ENCODE peak calls at places on chromosomes 5 and 9, in four cellular contexts. One of them, this sample, is unnamed.

GRCh38 chr5:96595300-96596090 is 66.7 kb upstream of the CAST start:
- DNase-seq in neuronal stem cell: no peak
- DNase-seq in H9: peak; percentile 45
- DNase-seq in trophoblast cell: peak; percentile 54
- DNase-seq in this sample: no peak

GRCh38 chr9:135796784-135797462 is 94.9 kb downstream of the KCNT1 start:
- DNase-seq in H9: no peak
- DNase-seq in neuronal stem cell: no peak
- DNase-seq in trophoblast cell: no peak
- DNase-seq in this sample: no peak

GRCh38 chr5:180604271-180604670 is 13.0 kb upstream of the SCGB3A1 start:
- DNase-seq in trophoblast cell: no peak
- DNase-seq in neuronal stem cell: no peak
- DNase-seq in H9: no peak
- DNase-seq in this sample: no peak

GRCh38 chr9:3969846-3970245 is 330.0 kb downstream of the GLIS3 start:
- DNase-seq in trophoblast cell: no peak
- DNase-seq in neuronal stem cell: no peak
- DNase-seq in H9: no peak
- DNase-seq in this sample: no peak

GRCh38 chr9:98801969-98802371 is 5.5 kb upstream of the GALNT12 start:
- DNase-seq in trophoblast cell: peak; percentile 84
- DNase-seq in neuronal stem cell: no peak
- DNase-seq in H9: no peak
- DNase-seq in this sample: no peak

GRCh38 chr9:72333758-72334157 is 31.2 kb downstream of the ZFAND5 start:
- DNase-seq in trophoblast cell: no peak
- DNase-seq in neuronal stem cell: no peak
- DNase-seq in H9: peak; percentile 74
- DNase-seq in this sample: no peak

GRCh38 chr5:1385395-1386273 is 40.7 kb upstream of the CLPTM1L start:
- DNase-seq in H9: peak; percentile 89
- DNase-seq in neuronal stem cell: peak; percentile 54
- DNase-seq in trophoblast cell: peak; percentile 66
- DNase-seq in this sample: peak; percentile 3

GRCh38 chr5:116360008-116360853 is 214.4 kb downstream of the SEMA6A start:
- DNase-seq in trophoblast cell: no peak
- DNase-seq in neuronal stem cell: no peak
- DNase-seq in H9: no peak
- DNase-seq in this sample: no peak

GRCh38 chr5:39341934-39342333 is 22.4 kb downstream of the C9 start:
- DNase-seq in trophoblast cell: no peak
- DNase-seq in H9: no peak
- DNase-seq in neuronal stem cell: no peak
- DNase-seq in this sample: no peak

GRCh38 chr9:89683626-89684025 is 78.8 kb downstream of the GADD45G start:
- DNase-seq in trophoblast cell: no peak
- DNase-seq in H9: no peak
- DNase-seq in neuronal stem cell: no peak
- DNase-seq in this sample: no peak

GRCh38 chr5:37889612-37890317 is 49.9 kb upstream of the GDNF start:
- DNase-seq in H9: no peak
- DNase-seq in trophoblast cell: no peak
- DNase-seq in neuronal stem cell: no peak
- DNase-seq in this sample: peak; percentile 88

GRCh38 chr5:35855221-35855620 is 1.5 kb upstream of the IL7R start:
- DNase-seq in neuronal stem cell: no peak
- DNase-seq in trophoblast cell: no peak
- DNase-seq in H9: no peak
- DNase-seq in this sample: no peak

GRCh38 chr9:117081641-117082317 is 333.1 kb downstream of the ASTN2 start:
- DNase-seq in H9: no peak
- DNase-seq in trophoblast cell: no peak
- DNase-seq in neuronal stem cell: no peak
- DNase-seq in this sample: no peak

GRCh38 chr5:143094087-143094511 is 309.4 kb downstream of the NR3C1 start:
- DNase-seq in H9: peak; percentile 74
- DNase-seq in neuronal stem cell: peak; percentile 71
- DNase-seq in trophoblast cell: peak; percentile 27
- DNase-seq in this sample: peak; percentile 61

GRCh38 chr9:128169925-128170324 is 9.9 kb downstream of the BBLN start:
- DNase-seq in H9: no peak
- DNase-seq in trophoblast cell: no peak
- DNase-seq in neuronal stem cell: no peak
- DNase-seq in this sample: no peak

GRCh38 chr5:74082504-74082903 is 456.5 kb downstream of the ARHGEF28 start:
- DNase-seq in H9: no peak
- DNase-seq in trophoblast cell: no peak
- DNase-seq in neuronal stem cell: no peak
- DNase-seq in this sample: no peak

GRCh38 chr5:88687253-88687955 is 195.6 kb downstream of the MEF2C start:
- DNase-seq in H9: no peak
- DNase-seq in trophoblast cell: no peak
- DNase-seq in neuronal stem cell: no peak
- DNase-seq in this sample: no peak

GRCh38 chr5:44860267-44860666 is 51.5 kb downstream of the MRPS30 start:
- DNase-seq in neuronal stem cell: no peak
- DNase-seq in trophoblast cell: no peak
- DNase-seq in H9: no peak
- DNase-seq in this sample: no peak

GRCh38 chr5:89707891-89708290 is 701.7 kb downstream of the CETN3 start:
- DNase-seq in H9: no peak
- DNase-seq in neuronal stem cell: no peak
- DNase-seq in trophoblast cell: no peak
- DNase-seq in this sample: no peak

GRCh38 chr5:77947051-77947428 is 170.9 kb upstream of the TBCA start:
- DNase-seq in neuronal stem cell: no peak
- DNase-seq in H9: no peak
- DNase-seq in trophoblast cell: no peak
- DNase-seq in this sample: no peak

GRCh38 chr5:80043187-80043586 is 8.0 kb downstream of the THBS4 start:
- DNase-seq in neuronal stem cell: no peak
- DNase-seq in trophoblast cell: no peak
- DNase-seq in H9: no peak
- DNase-seq in this sample: no peak

GRCh38 chr5:169777112-169777511 is 140.0 kb downstream of the DOCK2 start:
- DNase-seq in neuronal stem cell: peak; percentile 23
- DNase-seq in trophoblast cell: no peak
- DNase-seq in H9: no peak
- DNase-seq in this sample: no peak

GRCh38 chr5:179338123-179338676 is 7.1 kb downstream of the ADAMTS2 start:
- DNase-seq in trophoblast cell: no peak
- DNase-seq in H9: no peak
- DNase-seq in neuronal stem cell: no peak
- DNase-seq in this sample: no peak

GRCh38 chr9:12350775-12351174 is 342.4 kb upstream of the TYRP1 start:
- DNase-seq in trophoblast cell: no peak
- DNase-seq in H9: no peak
- DNase-seq in neuronal stem cell: no peak
- DNase-seq in this sample: no peak

GRCh38 chr5:1780621-1780945 is 19.1 kb downstream of the MRPL36 start:
- DNase-seq in neuronal stem cell: no peak
- DNase-seq in trophoblast cell: no peak
- DNase-seq in H9: no peak
- DNase-seq in this sample: no peak

DNA sequence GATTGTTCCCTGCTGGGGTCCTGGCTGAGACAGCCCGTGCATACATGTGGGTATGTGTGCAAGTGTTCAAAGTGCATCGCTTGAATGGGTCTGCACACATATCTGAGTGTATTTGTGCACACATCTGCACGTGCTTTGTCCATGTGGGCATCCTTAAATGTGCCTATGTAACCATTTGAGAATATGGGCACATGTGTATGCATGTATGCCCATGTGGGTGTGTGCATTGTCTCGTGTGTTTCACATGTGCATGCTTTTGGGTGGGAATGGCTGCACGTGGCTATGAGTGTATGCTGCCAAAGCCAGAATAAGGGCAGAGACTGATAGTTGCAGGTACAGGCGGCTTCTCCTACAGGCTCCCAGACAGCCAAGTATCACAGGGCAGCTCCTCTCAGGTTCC is 107.3 kb downstream of the LHX2 start:
- DNase-seq in neuronal stem cell: no peak
- DNase-seq in trophoblast cell: no peak
- DNase-seq in H9: no peak
- DNase-seq in this sample: no peak
- H4K91ac ChIP-seq in neuronal stem cell: no peak overlapping the region
- H4K91ac ChIP-seq in trophoblast cell: no peak overlapping the region
- H4K91ac ChIP-seq in H9: no peak overlapping the region
- H4K91ac ChIP-seq in this sample: no peak overlapping the region

DNA sequence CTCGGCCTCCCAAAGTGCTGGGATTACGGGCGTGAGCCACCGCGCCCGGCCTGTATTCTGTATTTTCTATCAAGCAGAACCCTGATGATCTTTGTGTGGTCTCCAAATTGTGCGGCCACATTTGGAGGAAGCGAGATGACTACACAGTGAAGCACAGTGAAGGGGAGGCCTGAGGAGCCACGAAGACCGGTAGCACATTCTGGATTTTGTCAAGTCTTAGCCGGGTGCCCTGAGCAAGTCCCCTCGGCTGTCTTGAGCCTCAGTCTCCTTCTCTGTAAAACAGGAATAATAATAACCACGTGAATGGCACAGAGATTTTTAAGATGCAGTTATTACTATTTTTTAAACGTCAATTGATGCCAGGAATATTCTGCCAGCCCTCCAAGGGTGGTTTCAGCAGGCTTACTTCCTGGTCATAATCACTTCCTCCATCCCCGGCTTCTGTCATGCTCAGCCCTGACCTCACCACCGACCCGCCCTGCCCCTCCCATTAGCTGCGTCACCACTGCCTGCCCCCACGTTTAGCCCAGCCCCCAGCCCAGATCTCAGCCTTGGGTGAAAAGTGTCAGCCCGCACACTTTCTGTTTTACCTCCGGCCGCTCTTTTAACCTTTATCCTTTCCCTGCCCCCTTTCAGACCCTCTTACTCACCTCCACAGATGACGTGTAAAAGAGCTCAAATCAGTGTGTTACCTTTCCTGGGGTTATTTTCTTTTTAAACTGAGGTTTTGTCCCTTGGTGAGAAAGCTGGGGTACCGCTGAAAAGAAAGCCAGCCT is 27.0 kb upstream of the ERGIC1 start:
- DNase-seq in neuronal stem cell: no peak
- DNase-seq in trophoblast cell: peak; percentile 95
- DNase-seq in H9: peak; percentile 89
- DNase-seq in this sample: peak; percentile 89
- H3K4ac ChIP-seq in neuronal stem cell: no peak overlapping the region
- H3K4ac ChIP-seq in trophoblast cell: peak overlapping the region; percentile 69
- H3K4ac ChIP-seq in H9: no peak overlapping the region
- H3K4ac ChIP-seq in this sample: peak overlapping the region; percentile 100

GRCh38 chr9:137178939-137179630 is 7.2 kb upstream of the TMEM210 start:
- DNase-seq in trophoblast cell: no peak
- DNase-seq in H9: no peak
- DNase-seq in neuronal stem cell: no peak
- DNase-seq in this sample: no peak
- H4K91ac ChIP-seq in trophoblast cell: no peak overlapping the region
- H4K91ac ChIP-seq in H9: no peak overlapping the region
- H4K91ac ChIP-seq in neuronal stem cell: no peak overlapping the region
- H4K91ac ChIP-seq in this sample: no peak overlapping the region

GRCh38 chr9:132780230-132781007 is 97.7 kb downstream of the AK8 start:
- DNase-seq in neuronal stem cell: no peak
- DNase-seq in trophoblast cell: no peak
- DNase-seq in H9: no peak
- DNase-seq in this sample: no peak

GRCh38 chr9:132782106-132782505 is 96.0 kb downstream of the AK8 start:
- DNase-seq in trophoblast cell: peak; percentile 34
- DNase-seq in H9: no peak
- DNase-seq in neuronal stem cell: no peak
- DNase-seq in this sample: no peak

GRCh38 chr9:132784286-132784820 is 93.7 kb downstream of the AK8 start:
- DNase-seq in trophoblast cell: no peak
- DNase-seq in neuronal stem cell: no peak
- DNase-seq in H9: no peak
- DNase-seq in this sample: no peak

GRCh38 chr9:132787748-132788159 is 90.3 kb downstream of the AK8 start:
- DNase-seq in H9: no peak
- DNase-seq in trophoblast cell: no peak
- DNase-seq in neuronal stem cell: no peak
- DNase-seq in this sample: no peak

GRCh38 chr9:132783006-132783405 is 95.1 kb downstream of the AK8 start:
- DNase-seq in trophoblast cell: no peak
- DNase-seq in H9: no peak
- DNase-seq in neuronal stem cell: no peak
- DNase-seq in this sample: no peak
- H3K4ac ChIP-seq in trophoblast cell: no peak overlapping the region
- H3K4ac ChIP-seq in H9: no peak overlapping the region
- H3K4ac ChIP-seq in neuronal stem cell: no peak overlapping the region
- H3K4ac ChIP-seq in this sample: no peak overlapping the region

GRCh38 chr9:114179516-114179915 is 24.2 kb downstream of the COL27A1 start:
- DNase-seq in neuronal stem cell: no peak
- DNase-seq in H9: no peak
- DNase-seq in trophoblast cell: no peak
- DNase-seq in this sample: no peak

GRCh38 chr9:114177423-114178064 is 22.2 kb downstream of the COL27A1 start:
- DNase-seq in neuronal stem cell: no peak
- DNase-seq in H9: no peak
- DNase-seq in trophoblast cell: peak; percentile 41
- DNase-seq in this sample: peak; percentile 76

GRCh38 chr9:114178076-114178475 is 22.7 kb downstream of the COL27A1 start:
- DNase-seq in H9: no peak
- DNase-seq in trophoblast cell: no peak
- DNase-seq in neuronal stem cell: no peak
- DNase-seq in this sample: no peak

GRCh38 chr9:114180701-114181582 is 25.6 kb downstream of the COL27A1 start:
- DNase-seq in trophoblast cell: no peak
- DNase-seq in neuronal stem cell: no peak
- DNase-seq in H9: no peak
- DNase-seq in this sample: peak; percentile 62

DNA sequence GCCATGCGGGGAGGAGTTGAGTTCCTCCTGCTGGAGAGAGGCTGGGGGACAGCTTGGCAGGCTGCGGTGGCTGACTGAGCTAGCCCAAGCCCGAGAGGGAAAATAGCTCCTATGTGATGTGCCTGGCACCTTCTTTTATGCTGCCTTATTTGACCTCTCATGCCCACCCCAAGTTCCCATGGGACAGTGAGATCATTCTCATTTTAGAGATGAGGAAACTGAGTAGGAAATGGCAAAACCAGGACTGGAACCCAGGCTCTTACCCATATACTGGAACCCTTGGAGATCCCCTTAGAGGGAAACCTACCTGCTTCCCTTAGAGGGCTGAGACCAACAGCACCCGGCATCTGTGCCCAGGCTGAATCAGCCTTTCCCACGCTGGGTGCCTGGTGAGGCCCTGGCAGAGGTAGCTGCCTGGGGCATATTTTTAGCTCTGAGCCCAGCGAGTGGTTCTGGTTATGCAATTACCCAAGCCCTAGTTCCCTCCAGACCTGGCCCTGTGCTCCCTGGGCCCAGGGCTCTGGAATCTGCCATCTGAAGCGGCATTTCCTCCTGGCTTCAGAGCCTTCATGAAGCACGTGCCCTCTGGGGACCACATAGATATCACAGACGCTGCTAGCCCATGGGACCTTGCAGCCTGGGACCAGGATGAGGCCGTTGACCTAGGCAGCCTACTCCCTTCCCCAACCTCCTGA is 23.6 kb downstream of the COL27A1 start:
- DNase-seq in trophoblast cell: no peak
- DNase-seq in neuronal stem cell: no peak
- DNase-seq in H9: no peak
- DNase-seq in this sample: no peak
- H4K91ac ChIP-seq in trophoblast cell: no peak overlapping the region
- H4K91ac ChIP-seq in neuronal stem cell: no peak overlapping the region
- H4K91ac ChIP-seq in H9: no peak overlapping the region
- H4K91ac ChIP-seq in this sample: peak overlapping the region; percentile 27